ENCODE peak calls at places on chromosome 13, in four cellular contexts. O is K562, S is A549, C is SK-N-SH. J is an unnamed sample.

GRCh38 chr13:39918837-39919236 is 263.4 kb downstream of the COG6 start:
- DNase-seq in O (no peak), S (no peak), C (no peak), J (no peak)

GRCh38 chr13:46934749-46935148 is 37.9 kb upstream of the HTR2A start:
- DNase-seq in C (no peak), S (peak), O (no peak), J (no peak)

GRCh38 chr13:102700088-102701031 is 5.5 kb upstream of the METTL21C start:
- DNase-seq in C (no peak), O (no peak), S (no peak), J (no peak)

GRCh38 chr13:42612021-42612765 is 38.2 kb downstream of the TNFSF11 start:
- DNase-seq in S (no peak), C (no peak), O (no peak), J (no peak)

GRCh38 chr13:110137677-110138008 is 169.3 kb downstream of the COL4A1 start:
- DNase-seq in C (peak), S (peak), O (peak), J (no peak)

GRCh38 chr13:111396457-111396856 is 76.0 kb downstream of the TEX29 start:
- DNase-seq in S (no peak), O (no peak), C (no peak), J (no peak)

GRCh38 chr13:39144941-39145533 is 106.8 kb downstream of the NHLRC3 start:
- DNase-seq in O (peak), S (peak), C (peak), J (peak)

GRCh38 chr13:109162248-109163051 is 533.0 kb downstream of the MYO16 start:
- DNase-seq in C (no peak), O (no peak), S (no peak), J (no peak)

GRCh38 chr13:41652735-41653361 is 195.5 kb downstream of the RGCC start:
- DNase-seq in C (peak), O (peak), S (peak), J (no peak)

GRCh38 chr13:102903659-102904407 is 58.0 kb downstream of the ERCC5 start:
- DNase-seq in S (peak), C (peak), O (peak), J (no peak)

DNA sequence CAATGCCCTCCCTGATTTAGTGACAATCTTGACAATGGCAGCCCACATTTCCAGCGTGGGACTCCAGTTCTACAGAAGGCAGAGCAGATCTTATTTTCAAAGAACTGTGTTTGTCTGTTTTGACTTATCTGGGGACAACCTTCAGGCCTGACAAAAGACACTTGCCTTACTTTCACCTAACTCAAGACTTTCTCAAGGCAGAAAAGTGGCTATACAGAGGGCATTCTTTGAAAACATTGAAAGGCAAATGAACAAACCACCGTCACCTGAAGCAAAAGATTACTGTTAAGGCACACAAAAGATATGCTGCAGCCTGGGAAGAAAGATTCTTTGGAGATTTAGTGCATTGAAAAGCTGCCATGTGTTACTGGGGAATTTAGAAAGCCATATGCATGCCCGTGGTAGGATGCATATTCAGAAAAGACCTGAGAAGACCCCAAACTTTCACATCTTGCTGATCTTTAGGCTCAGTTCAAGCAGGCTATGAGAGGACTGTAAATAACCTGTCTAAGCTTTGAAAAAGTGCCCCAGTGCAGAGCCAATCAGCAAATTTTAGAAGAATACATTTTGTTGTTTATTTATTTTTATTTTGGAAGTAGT is 82.8 kb downstream of the TSC22D1 start:
- DNase-seq in S (no peak), C (no peak), O (no peak), J (no peak)
- H3K27ac ChIP-seq in S (no peak), C (no peak), O (no peak), J (peak)

DNA sequence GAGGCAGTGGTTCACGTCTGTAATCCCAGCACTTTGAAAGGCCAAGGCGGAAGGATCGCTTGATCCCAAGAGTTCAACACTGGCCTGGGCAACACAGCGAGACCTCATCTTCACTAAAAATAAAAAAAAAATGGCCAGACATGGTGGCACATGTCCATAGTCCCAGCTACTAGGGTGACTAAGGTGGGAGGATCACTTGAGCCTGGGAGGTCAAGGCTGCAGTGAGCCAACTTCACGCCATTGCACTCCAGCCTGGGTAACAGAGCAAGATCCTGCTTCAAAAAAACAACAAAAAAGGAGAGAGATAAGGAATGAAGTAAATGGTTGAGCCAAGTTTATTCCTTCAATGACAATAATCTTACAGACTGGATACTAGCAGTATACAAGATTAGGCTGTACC is 21.3 kb downstream of the TBC1D4 start:
- DNase-seq in O (no peak), C (no peak), S (no peak), J (no peak)
- TF ChIP-seq CHD2 in O (no peak), C (no peak), S (no peak), J (no peak)

DNA sequence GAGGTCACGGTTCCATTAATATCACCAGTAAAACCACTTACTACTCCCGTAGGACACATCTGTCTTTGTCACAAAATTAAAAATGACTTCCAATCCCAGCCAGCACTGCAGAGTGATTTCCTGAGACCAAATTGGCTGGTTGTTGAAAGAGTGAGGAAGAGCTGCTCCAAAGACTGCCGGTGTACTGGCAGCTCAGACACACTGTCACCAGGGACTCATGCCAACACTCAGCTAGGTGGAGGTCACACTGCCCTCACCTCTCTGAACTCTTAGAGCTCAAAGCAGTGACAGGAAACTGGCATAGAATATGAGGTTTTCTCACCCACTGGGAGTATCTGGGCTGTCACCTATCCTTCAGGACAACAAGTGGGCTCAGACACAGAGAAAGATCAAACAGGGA is 52.1 kb downstream of the FLT1 start:
- DNase-seq in C (no peak), O (no peak), S (no peak), J (no peak)
- H3K27ac ChIP-seq in C (no peak), O (no peak), S (no peak), J (peak)

DNA sequence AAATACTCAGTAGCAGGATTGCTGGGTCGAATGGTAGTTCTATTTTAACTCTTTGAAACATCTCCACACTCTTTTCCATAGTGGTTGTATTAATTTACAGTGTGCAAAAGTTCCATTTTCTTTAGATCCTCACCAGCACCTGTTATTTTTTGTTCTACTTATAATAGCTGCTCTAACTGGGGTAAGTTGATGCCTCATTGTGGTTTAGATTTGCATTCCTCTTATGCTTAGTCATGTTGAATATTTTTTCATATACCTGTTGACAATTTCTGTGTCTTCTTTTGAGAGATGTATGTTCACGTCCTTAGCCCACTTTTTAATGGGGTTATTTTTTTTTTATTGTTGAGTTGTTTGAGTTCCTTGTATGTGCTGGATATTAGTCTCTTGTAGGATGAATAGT is 144.6 kb downstream of the NBEA start:
- DNase-seq in C (no peak), O (no peak), S (no peak), J (no peak)
- TF ChIP-seq CHD2 in C (no peak), O (no peak), S (no peak), J (no peak)

DNA sequence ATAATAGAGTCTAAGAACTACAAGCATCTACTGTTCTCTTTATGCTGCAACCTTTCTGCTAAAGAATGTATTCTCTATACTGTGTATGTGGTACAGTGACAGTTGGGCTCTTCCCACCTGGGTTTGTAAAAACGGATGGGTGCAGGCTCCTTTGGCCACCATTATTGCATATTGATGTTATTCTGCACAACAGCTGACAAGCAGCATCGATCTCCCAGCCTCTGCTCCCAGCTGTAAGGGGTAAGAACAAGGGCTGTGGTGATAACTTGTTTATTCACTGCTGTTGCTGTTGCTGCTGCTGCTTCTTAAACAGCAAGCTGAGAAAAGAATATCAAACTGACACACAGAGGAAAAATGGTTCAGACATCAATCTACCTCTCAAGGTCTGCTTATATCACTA is 56.2 kb downstream of the KCNRG start:
- DNase-seq in C (peak), S (no peak), O (no peak), J (no peak)
- H3K27ac ChIP-seq in C (peak), S (peak), O (no peak), J (no peak)

GRCh38 chr13:32946558-32946957 is 69.7 kb upstream of the KL start:
- DNase-seq in S (no peak), O (no peak), C (no peak), J (no peak)

GRCh38 chr13:32940601-32941000 is 75.6 kb upstream of the KL start:
- DNase-seq in C (peak), O (no peak), S (no peak), J (no peak)

GRCh38 chr13:32938907-32939306 is 77.3 kb upstream of the KL start:
- DNase-seq in C (no peak), O (no peak), S (peak), J (no peak)

GRCh38 chr13:32941368-32941767 is 74.9 kb upstream of the KL start:
- DNase-seq in C (no peak), O (no peak), S (no peak), J (no peak)
- TF ChIP-seq CHD2 in C (no peak), O (no peak), S (no peak), J (no peak)

DNA sequence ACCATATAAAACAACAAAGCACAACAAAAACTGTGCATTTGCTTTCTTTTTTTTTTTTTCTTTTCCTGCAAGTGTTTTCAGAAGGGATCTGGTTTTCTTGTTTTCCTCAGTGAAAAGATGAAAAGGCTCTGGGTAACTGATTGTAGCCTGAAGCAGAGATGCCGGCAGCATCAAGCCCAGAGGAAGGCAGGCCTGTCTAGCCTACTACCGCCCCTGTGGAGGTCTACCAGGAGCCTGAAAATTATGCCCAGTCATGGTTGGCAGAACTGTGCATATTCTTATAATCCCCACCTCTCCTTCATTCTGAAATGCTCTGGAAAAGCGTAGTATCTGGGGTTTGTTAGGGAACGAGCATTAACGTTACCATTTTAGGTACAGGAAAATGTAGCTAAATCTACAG is 32.6 kb upstream of the MEDAG start:
- DNase-seq in S (no peak), O (no peak), C (no peak), J (no peak)
- H3K27ac ChIP-seq in S (no peak), O (no peak), C (peak), J (no peak)

GRCh38 chr13:99331881-99332293 is 24.7 kb upstream of the GPR183 start:
- DNase-seq in S (no peak), C (no peak), O (no peak), J (no peak)
- TF ChIP-seq CHD2 in S (no peak), C (no peak), O (no peak), J (no peak)

GRCh38 chr13:26499209-26499601 is 58.3 kb upstream of the WASF3 start:
- DNase-seq in C (no peak), S (no peak), O (no peak), J (no peak)

GRCh38 chr13:26500618-26501320 is 56.7 kb upstream of the WASF3 start:
- DNase-seq in C (no peak), S (no peak), O (no peak), J (no peak)

GRCh38 chr13:26495749-26496148 is 61.7 kb upstream of the WASF3 start:
- DNase-seq in O (no peak), C (no peak), S (no peak), J (no peak)

GRCh38 chr13:26498524-26499208 is 58.8 kb upstream of the WASF3 start:
- DNase-seq in S (no peak), C (no peak), O (no peak), J (no peak)

GRCh38 chr13:26497991-26498423 is 59.5 kb upstream of the WASF3 start:
- DNase-seq in O (no peak), C (no peak), S (no peak), J (no peak)
- H3K27ac ChIP-seq in O (no peak), C (peak), S (no peak), J (no peak)

DNA sequence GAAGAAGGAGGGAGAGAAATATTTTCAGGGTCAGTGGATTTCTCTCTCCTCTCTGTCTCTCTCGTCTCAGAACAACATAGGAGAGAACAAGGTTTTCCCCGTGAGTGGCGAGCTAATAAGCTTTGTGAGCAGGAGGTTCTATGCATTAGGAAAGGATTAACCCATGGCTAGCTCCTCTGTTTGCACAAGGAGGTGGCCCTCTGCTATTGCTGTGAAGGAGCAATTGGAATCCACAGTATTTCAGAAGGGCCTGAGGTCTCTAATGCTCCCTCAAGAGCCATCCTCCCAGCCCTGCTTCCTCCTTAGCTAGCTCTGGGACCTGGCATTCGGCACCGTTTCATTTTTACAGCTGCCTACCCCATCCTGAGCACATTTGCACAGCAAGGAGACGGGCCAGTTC is 288.9 kb upstream of the MAB21L1 start:
- DNase-seq in C (no peak), O (no peak), S (no peak), J (no peak)
- TF ChIP-seq CHD2 in C (no peak), O (no peak), S (no peak), J (no peak)